ENCODE peak calls at places on chromosomes 11 and 22, in six cellular contexts. I is NCI-H2081 treated with DMSO at 0.1 percent for 48 hours; U is GM23248; N is stimulated activated CD8-positive, alpha-beta memory T cell treated with anti-CD3 and anti-CD28 coated beads, Interleukin-15, amount 100 ng/mL, for 1 hour; H is brain microvascular endothelial cell; D is NCI-H1048. F is an unnamed sample.

GRCh38 chr11:533586-534196 is 1.7 kb downstream of the HRAS start:
- DNase-seq in I (no peak), U (no peak), N (no peak), H (no peak), D (no peak), F (no peak)

GRCh38 chr11:128548655-128549255 is 38.6 kb downstream of the ETS1 start:
- DNase-seq in I (no peak), U (peak), N (no peak), H (no peak), D (no peak), F (no peak)

GRCh38 chr11:95005642-95006041 is 19.4 kb upstream of the KDM4E start:
- DNase-seq in I (no peak), U (no peak), N (no peak), H (no peak), D (no peak), F (no peak)

GRCh38 chr22:28799834-28800307 is 498 bp downstream of the XBP1 start:
- DNase-seq in I (no peak), U (peak), N (no peak), H (peak), D (no peak), F (peak)

GRCh38 chr11:74398244-74399159 is at the start of gene PGM2L1:
- DNase-seq in I (peak), U (peak), N (peak), H (peak), D (peak), F (peak)

GRCh38 chr22:28440517-28441366 is 238.9 kb downstream of the TTC28 start:
- DNase-seq in I (no peak), U (peak), N (no peak), H (peak), D (no peak), F (no peak)

GRCh38 chr11:71252782-71253730 is 679 bp upstream of the SHANK2 start:
- DNase-seq in I (no peak), U (peak), N (no peak), H (peak), D (no peak), F (peak)

GRCh38 chr11:73493838-73494598 is 103.9 kb downstream of the FAM168A start:
- DNase-seq in I (no peak), U (peak), N (no peak), H (peak), D (no peak), F (peak)

GRCh38 chr11:12674571-12674935 is 332 bp downstream of the TEAD1 start:
- DNase-seq in I (no peak), U (peak), N (no peak), H (no peak), D (no peak), F (peak)

GRCh38 chr22:37545703-37546435 is 14.4 kb upstream of the CDC42EP1 start:
- DNase-seq in I (no peak), U (peak), N (no peak), H (peak), D (no peak), F (peak)